ENCODE peak calls at places on chromosomes 6 and 20, in five cellular contexts. C is right cardiac atrium; E is CD8-positive, alpha-beta memory T cell; V is aorta; K is cardiac muscle cell. M is an unnamed sample. For H3K27me3, the result is how much of the 10 kb centered on the place peaks cover.

GRCh38 chr20:58237318-58238182 is 9.1 kb upstream of the ANKRD60 start:
- DNase-seq in V (no peak), C (no peak), E (no peak), K (peak), M (no peak)

GRCh38 chr6:13194852-13195251 is 133.5 kb downstream of the TBC1D7 start:
- DNase-seq in K (peak), E (no peak), C (peak), V (peak), M (peak)

GRCh38 chr6:137690721-137691120 is 176.3 kb upstream of the TNFAIP3 start:
- DNase-seq in E (no peak), V (no peak), C (no peak), K (no peak), M (no peak)

GRCh38 chr6:131116755-131117360 is 18.4 kb upstream of the AKAP7 start:
- DNase-seq in E (no peak), K (peak), C (no peak), V (no peak), M (peak)

GRCh38 chr20:34708621-34709043 is 4.5 kb downstream of the TP53INP2 start:
- DNase-seq in C (peak), E (peak), V (peak), K (peak), M (no peak)

GRCh38 chr6:101259446-101259845 is 134.1 kb upstream of the GRIK2 start:
- DNase-seq in K (no peak), V (no peak), C (no peak), E (no peak), M (no peak)

GRCh38 chr6:140441256-140441655 is 1066.8 kb upstream of the CITED2 start:
- DNase-seq in K (peak), V (peak), E (no peak), C (peak), M (no peak)

GRCh38 chr6:90328004-90328403 is 31.4 kb upstream of the BACH2 start:
- DNase-seq in C (no peak), E (no peak), V (no peak), K (no peak), M (no peak)

GRCh38 chr6:30122515-30122914 is 9.6 kb upstream of the TRIM31 start:
- DNase-seq in K (no peak), C (no peak), V (no peak), E (no peak), M (no peak)

GRCh38 chr6:95795927-95796326 is 218.6 kb downstream of the MANEA start:
- DNase-seq in K (no peak), E (no peak), V (no peak), C (no peak), M (no peak)

GRCh38 chr6:2848851-2849250 is 7.2 kb upstream of the SERPINB1 start:
- DNase-seq in V (no peak), E (peak), K (no peak), C (no peak), M (no peak)

GRCh38 chr20:47985092-47985850 is 200.0 kb upstream of the SULF2 start:
- DNase-seq in C (no peak), E (no peak), V (no peak), K (peak), M (no peak)

GRCh38 chr6:47195251-47195650 is 114.5 kb downstream of the TNFRSF21 start:
- DNase-seq in K (peak), E (no peak), C (peak), V (no peak), M (no peak)

GRCh38 chr20:10524643-10525042 is 89.5 kb downstream of the SLX4IP start:
- DNase-seq in K (no peak), C (no peak), V (no peak), E (no peak), M (no peak)

GRCh38 chr6:128743974-128744765 is 138.8 kb upstream of the LAMA2 start:
- DNase-seq in K (no peak), E (no peak), C (peak), V (no peak), M (no peak)

GRCh38 chr20:40676870-40677269 is 12.2 kb downstream of the MAFB start:
- DNase-seq in C (no peak), K (no peak), E (no peak), V (no peak), M (no peak)

GRCh38 chr6:134398453-134398852 is 80.5 kb upstream of the SGK1 start:
- DNase-seq in K (no peak), E (no peak), C (no peak), V (peak), M (no peak)

GRCh38 chr6:161533266-161533665 is 259.4 kb upstream of the AGPAT4 start:
- DNase-seq in E (no peak), K (no peak), V (no peak), C (no peak), M (no peak)

GRCh38 chr6:32854376-32855178 is 585 bp downstream of the PSMB9 start:
- DNase-seq in V (peak), E (peak), C (peak), K (peak), M (no peak)

GRCh38 chr6:4039348-4039747 is 39.6 kb downstream of the FAM217A start:
- DNase-seq in E (no peak), C (no peak), V (no peak), K (no peak), M (no peak)

GRCh38 chr6:121247386-121247785 is 86.9 kb downstream of the TBC1D32 start:
- DNase-seq in V (no peak), E (no peak), K (peak), C (no peak), M (no peak)

GRCh38 chr20:11217322-11217989 is 543.7 kb upstream of the JAG1 start:
- DNase-seq in C (no peak), V (no peak), E (no peak), K (peak), M (no peak)

GRCh38 chr6:161273356-161273751 is 507 bp downstream of the AGPAT4 start:
- DNase-seq in C (no peak), K (peak), V (peak), E (peak), M (no peak)

GRCh38 chr20:34940126-34940525 is 15.5 kb downstream of the GSS start:
- DNase-seq in C (no peak), E (no peak), K (no peak), V (no peak), M (no peak)

GRCh38 chr6:90123796-90124195 is 172.8 kb downstream of the BACH2 start:
- DNase-seq in K (peak), V (no peak), C (no peak), E (no peak), M (no peak)

GRCh38 chr20:6636209-6637159 is 131.0 kb upstream of the BMP2 start:
- DNase-seq in E (no peak), C (no peak), V (no peak), K (peak), M (peak)

GRCh38 chr6:133546098-133546497 is 304.9 kb downstream of the EYA4 start:
- DNase-seq in E (no peak), C (no peak), K (no peak), V (no peak), M (peak)

GRCh38 chr6:154882107-154882506 is 113.0 kb upstream of the TIAM2 start:
- DNase-seq in E (no peak), V (no peak), K (no peak), C (no peak), M (no peak)

GRCh38 chr6:148492654-148493290 is 150.1 kb downstream of the SASH1 start:
- DNase-seq in K (no peak), C (no peak), E (no peak), V (no peak), M (no peak)

GRCh38 chr6:34484899-34485298 is 19.0 kb downstream of the PACSIN1 start:
- DNase-seq in K (no peak), C (no peak), E (peak), V (no peak), M (no peak)

GRCh38 chr20:38343798-38344701 is 2.2 kb upstream of the LBP start:
- DNase-seq in C (no peak), K (no peak), E (no peak), V (no peak), M (no peak)

GRCh38 chr6:156589281-156589680 is 187.9 kb upstream of the ARID1B start:
- DNase-seq in K (peak), V (no peak), C (no peak), E (no peak), M (peak)

GRCh38 chr6:141103246-141103645 is 1029.5 kb upstream of the GJE1 start:
- DNase-seq in K (peak), V (no peak), C (no peak), E (no peak), M (no peak)

GRCh38 chr6:49978332-49979226 is 9.2 kb upstream of the DEFB113 start:
- DNase-seq in V (no peak), K (no peak), E (no peak), C (no peak), M (no peak)

GRCh38 chr6:11833626-11834592 is 55.3 kb upstream of the ADTRP start:
- DNase-seq in K (no peak), E (no peak), V (no peak), C (no peak), M (no peak)

GRCh38 chr6:35061651-35062410 is 79.3 kb downstream of the TCP11 start:
- DNase-seq in K (no peak), E (no peak), C (no peak), V (no peak), M (no peak)

DNA sequence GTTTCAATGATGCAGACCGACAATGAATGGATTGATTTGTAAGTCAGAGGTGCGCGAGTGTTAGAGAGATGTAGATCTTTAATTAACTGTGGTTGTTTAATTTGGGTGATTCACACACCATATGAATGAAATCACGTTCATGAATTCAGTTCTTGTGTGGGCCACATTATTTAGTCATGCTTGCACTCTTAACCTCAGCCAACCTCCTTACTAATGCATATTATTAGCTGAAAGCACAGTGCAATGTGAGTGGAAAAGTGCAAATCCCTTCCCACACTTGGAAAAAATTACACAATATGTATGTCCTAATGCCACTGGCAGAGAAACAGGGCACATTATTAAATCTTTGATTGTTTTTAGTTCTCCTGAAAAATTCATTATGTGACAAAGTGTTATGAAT is 512.5 kb downstream of the BCKDHB start:
- DNase-seq in E (no peak), C (no peak), V (no peak), K (peak), M (no peak)
- H3K27me3 ChIP-seq in E (under half), C (under half), V (under half), K (under half), M (under half)

GRCh38 chr20:64036346-64037198 is 590 bp downstream of the C20orf204 start:
- DNase-seq in E (no peak), C (no peak), V (no peak), K (no peak), M (no peak)
- H3K27me3 ChIP-seq in E (under half), C (under half), V (under half), K (under half), M (under half)

DNA sequence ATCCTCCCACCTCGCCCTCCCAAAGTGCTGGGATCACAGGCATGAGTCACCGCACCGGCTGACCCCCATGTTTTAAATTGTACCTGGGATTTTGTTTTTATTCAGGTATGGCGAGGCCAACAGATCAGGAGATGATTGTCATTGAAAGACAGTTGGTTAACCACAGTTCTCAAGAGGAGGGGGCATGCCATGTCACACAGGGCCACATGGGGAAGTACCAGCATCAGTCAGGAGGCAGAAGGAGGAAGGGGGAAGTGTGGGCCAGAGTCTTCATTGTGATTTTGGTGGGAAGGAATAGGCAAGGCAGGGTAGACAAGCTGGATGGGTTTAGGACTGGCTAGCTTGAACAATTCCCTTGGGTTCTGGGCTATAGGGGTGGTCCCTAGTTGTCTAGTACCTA is 9.9 kb upstream of the MMP9 start:
- DNase-seq in V (peak), C (no peak), K (no peak), E (no peak), M (no peak)
- H3K27me3 ChIP-seq in V (under half), C (under half), K (under half), E (under half), M (under half)

GRCh38 chr6:149935246-149935645 is 6.6 kb upstream of the ULBP2 start:
- DNase-seq in C (no peak), V (no peak), K (no peak), E (no peak), M (no peak)

GRCh38 chr6:149933461-149933860 is 8.4 kb upstream of the ULBP2 start:
- DNase-seq in C (no peak), K (no peak), V (no peak), E (no peak), M (no peak)

GRCh38 chr6:149935668-149936067 is 6.1 kb upstream of the ULBP2 start:
- DNase-seq in E (no peak), K (no peak), V (no peak), C (no peak), M (no peak)

GRCh38 chr6:149933036-149933435 is 8.8 kb upstream of the ULBP2 start:
- DNase-seq in E (no peak), K (no peak), C (no peak), V (no peak), M (no peak)

GRCh38 chr6:149934249-149935156 is 7.3 kb upstream of the ULBP2 start:
- DNase-seq in V (peak), K (peak), C (no peak), E (peak), M (peak)
- H3K27me3 ChIP-seq in V (under half), K (half or more), C (under half), E (half or more), M (half or more)